ENCODE peak calls at places on chromosomes 7 and 10, in six cellular contexts. One of them, this sample, is unnamed.

GRCh38 chr7:92717982-92718716 is 118.2 kb downstream of the CDK6 start:
- DNase-seq in NCI-H1417: no peak
- DNase-seq in spleen: peak
- DNase-seq in AG04450: no peak
- DNase-seq in Daoy: peak
- DNase-seq in GM10248: peak
- DNase-seq in this sample: peak

GRCh38 chr7:1536768-1537630 is 6.5 kb downstream of the MAFK start:
- DNase-seq in spleen: peak
- DNase-seq in Daoy: peak
- DNase-seq in NCI-H1417: peak
- DNase-seq in AG04450: peak
- DNase-seq in GM10248: no peak
- DNase-seq in this sample: peak

GRCh38 chr10:7789390-7789789 is 1.4 kb downstream of the ATP5F1C start:
- DNase-seq in GM10248: no peak
- DNase-seq in spleen: no peak
- DNase-seq in NCI-H1417: peak
- DNase-seq in AG04450: no peak
- DNase-seq in Daoy: peak
- DNase-seq in this sample: peak

GRCh38 chr7:133681529-133681928 is 428.7 kb downstream of the EXOC4 start:
- DNase-seq in NCI-H1417: no peak
- DNase-seq in AG04450: no peak
- DNase-seq in spleen: no peak
- DNase-seq in Daoy: no peak
- DNase-seq in GM10248: no peak
- DNase-seq in this sample: no peak

GRCh38 chr10:121658111-121658510 is 59.9 kb upstream of the FGFR2 start:
- DNase-seq in spleen: no peak
- DNase-seq in Daoy: no peak
- DNase-seq in GM10248: no peak
- DNase-seq in AG04450: no peak
- DNase-seq in NCI-H1417: no peak
- DNase-seq in this sample: no peak

GRCh38 chr7:146772581-146772980 is 656.0 kb downstream of the CNTNAP2 start:
- DNase-seq in Daoy: no peak
- DNase-seq in GM10248: no peak
- DNase-seq in AG04450: no peak
- DNase-seq in NCI-H1417: no peak
- DNase-seq in spleen: no peak
- DNase-seq in this sample: no peak

GRCh38 chr7:4706384-4707032 is 24.4 kb downstream of the FOXK1 start:
- DNase-seq in NCI-H1417: no peak
- DNase-seq in spleen: no peak
- DNase-seq in AG04450: no peak
- DNase-seq in GM10248: no peak
- DNase-seq in Daoy: peak
- DNase-seq in this sample: no peak

GRCh38 chr10:23777153-23777552 is 338.3 kb downstream of the OTUD1 start:
- DNase-seq in NCI-H1417: no peak
- DNase-seq in Daoy: no peak
- DNase-seq in spleen: no peak
- DNase-seq in GM10248: no peak
- DNase-seq in AG04450: no peak
- DNase-seq in this sample: no peak

GRCh38 chr10:28715757-28716156 is 38.4 kb downstream of the BAMBI start:
- DNase-seq in GM10248: no peak
- DNase-seq in Daoy: no peak
- DNase-seq in spleen: no peak
- DNase-seq in NCI-H1417: no peak
- DNase-seq in AG04450: no peak
- DNase-seq in this sample: no peak

GRCh38 chr7:147276783-147277370 is 1160.3 kb downstream of the CNTNAP2 start:
- DNase-seq in AG04450: no peak
- DNase-seq in NCI-H1417: peak
- DNase-seq in GM10248: no peak
- DNase-seq in Daoy: no peak
- DNase-seq in spleen: no peak
- DNase-seq in this sample: no peak

GRCh38 chr10:61024801-61025201 is 80.8 kb upstream of the RHOBTB1 start:
- DNase-seq in GM10248: no peak
- DNase-seq in spleen: no peak
- DNase-seq in Daoy: no peak
- DNase-seq in AG04450: no peak
- DNase-seq in NCI-H1417: no peak
- DNase-seq in this sample: no peak

GRCh38 chr7:1505731-1506550 is 1.8 kb upstream of the INTS1 start:
- DNase-seq in NCI-H1417: peak
- DNase-seq in Daoy: no peak
- DNase-seq in AG04450: no peak
- DNase-seq in GM10248: peak
- DNase-seq in spleen: peak
- DNase-seq in this sample: no peak

GRCh38 chr10:15856328-15857000 is 3.8 kb downstream of the MINDY3 start:
- DNase-seq in NCI-H1417: no peak
- DNase-seq in spleen: no peak
- DNase-seq in Daoy: no peak
- DNase-seq in GM10248: no peak
- DNase-seq in AG04450: no peak
- DNase-seq in this sample: no peak

This sample was measured in MG63.